ENCODE peak calls at places on chromosomes 11 and 22, in four cellular contexts. V is IMR-90, Z is Peyer's patch, F is stomach. O is an unnamed sample.
A peak's percentile ranks its signal among the peaks of the same experiment; 100 is the strongest.

GRCh38 chr11:71204294-71204693 is 48.1 kb downstream of the SHANK2 start:
- DNase-seq in V (no peak), Z (no peak), F (no peak), O (no peak)

GRCh38 chr11:129846508-129847335 is 31.1 kb downstream of the TMEM45B start:
- DNase-seq in V (peak; percentile 92), Z (no peak), F (no peak), O (no peak)

GRCh38 chr11:85590848-85591483 is 36.2 kb downstream of the DLG2 start:
- DNase-seq in V (peak; percentile 36), Z (no peak), F (no peak), O (peak; percentile 33)

GRCh38 chr11:115418081-115418480 is 86.1 kb downstream of the CADM1 start:
- DNase-seq in V (no peak), Z (no peak), F (no peak), O (no peak)

GRCh38 chr11:504053-504993 is 2.7 kb downstream of the RNH1 start:
- DNase-seq in V (no peak), Z (no peak), F (peak; percentile 35), O (peak; percentile 79)

GRCh38 chr11:73430326-73430725 is 54.1 kb downstream of the RELT start:
- DNase-seq in V (no peak), Z (no peak), F (no peak), O (no peak)

GRCh38 chr11:17395978-17396377 is 7.5 kb upstream of the KCNJ11 start:
- DNase-seq in V (no peak), Z (no peak), F (no peak), O (no peak)

GRCh38 chr11:65814131-65814959 is 19.4 kb upstream of the SNX32 start:
- DNase-seq in V (peak; percentile 28), Z (no peak), F (peak; percentile 35), O (no peak)

GRCh38 chr11:9072790-9073189 is 18.6 kb downstream of the SCUBE2 start:
- DNase-seq in V (no peak), Z (no peak), F (no peak), O (no peak)

GRCh38 chr22:38974826-38975175 is 7.3 kb upstream of the APOBEC3B start:
- DNase-seq in V (no peak), Z (no peak), F (no peak), O (no peak)

GRCh38 chr22:46280999-46281623 is 13.3 kb downstream of the TTC38 start:
- DNase-seq in V (no peak), Z (peak; percentile 80), F (no peak), O (no peak)

GRCh38 chr11:10933455-10934292 is 75.8 kb upstream of the ZBED5 start:
- DNase-seq in V (peak; percentile 92), Z (peak; percentile 95), F (peak; percentile 90), O (peak; percentile 94)

GRCh38 chr11:102846292-102846691 is 2.9 kb upstream of the MMP3 start:
- DNase-seq in V (peak; percentile 16), Z (no peak), F (no peak), O (no peak)

GRCh38 chr11:134581966-134582787 is 170.1 kb upstream of the B3GAT1 start:
- DNase-seq in V (no peak), Z (no peak), F (no peak), O (no peak)

GRCh38 chr22:17159504-17159951 is 451 bp upstream of the HDHD5 start:
- DNase-seq in V (peak; percentile 47), Z (peak; percentile 85), F (peak; percentile 62), O (peak; percentile 55)

GRCh38 chr22:23909258-23909898 is 15.2 kb downstream of the MIF start:
- DNase-seq in V (peak; percentile 44), Z (no peak), F (no peak), O (no peak)

GRCh38 chr11:36253238-36253637 is 36.0 kb downstream of the COMMD9 start:
- DNase-seq in V (no peak), Z (no peak), F (no peak), O (no peak)

GRCh38 chr11:72604256-72604655 is 70.0 kb downstream of the PDE2A start:
- DNase-seq in V (no peak), Z (no peak), F (no peak), O (no peak)

GRCh38 chr11:11691296-11692141 is 69.7 kb upstream of the GALNT18 start:
- DNase-seq in V (no peak), Z (no peak), F (no peak), O (no peak)

GRCh38 chr11:19777342-19778102 is 64.9 kb downstream of the NAV2 start:
- DNase-seq in V (peak; percentile 84), Z (peak; percentile 52), F (no peak), O (peak; percentile 23)

GRCh38 chr11:61870429-61871039 is 20.8 kb downstream of the FADS3 start:
- DNase-seq in V (no peak), Z (no peak), F (no peak), O (peak; percentile 50)

DNA sequence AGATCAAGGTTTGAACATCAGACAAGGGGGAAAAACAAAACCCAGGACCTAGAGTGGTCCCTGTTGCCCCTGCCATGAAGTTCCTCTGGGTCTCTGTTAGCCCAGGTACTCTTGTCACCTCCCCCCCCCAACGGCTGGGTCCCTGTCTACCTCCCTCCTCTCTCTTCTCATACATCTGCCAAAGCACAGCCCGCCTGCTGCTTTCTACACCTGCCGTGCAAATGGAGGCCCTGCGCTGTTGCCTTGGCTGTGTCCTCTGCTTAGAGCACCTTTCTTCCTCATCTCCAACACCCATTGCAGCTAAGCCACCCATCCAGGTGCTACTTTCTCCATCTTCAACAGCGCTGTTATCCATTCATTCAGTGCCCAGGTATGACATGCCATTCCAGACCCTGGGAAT is 99.2 kb downstream of the TP53I11 start:
- DNase-seq in V (no peak), Z (no peak), F (no peak), O (no peak)
- H3K4me1 ChIP-seq in V (peaks cover 8% of the 10 kb centered on the region), Z (no peaks in the 10 kb centered on the region), F (no peaks in the 10 kb centered on the region), O (no peaks in the 10 kb centered on the region)

DNA sequence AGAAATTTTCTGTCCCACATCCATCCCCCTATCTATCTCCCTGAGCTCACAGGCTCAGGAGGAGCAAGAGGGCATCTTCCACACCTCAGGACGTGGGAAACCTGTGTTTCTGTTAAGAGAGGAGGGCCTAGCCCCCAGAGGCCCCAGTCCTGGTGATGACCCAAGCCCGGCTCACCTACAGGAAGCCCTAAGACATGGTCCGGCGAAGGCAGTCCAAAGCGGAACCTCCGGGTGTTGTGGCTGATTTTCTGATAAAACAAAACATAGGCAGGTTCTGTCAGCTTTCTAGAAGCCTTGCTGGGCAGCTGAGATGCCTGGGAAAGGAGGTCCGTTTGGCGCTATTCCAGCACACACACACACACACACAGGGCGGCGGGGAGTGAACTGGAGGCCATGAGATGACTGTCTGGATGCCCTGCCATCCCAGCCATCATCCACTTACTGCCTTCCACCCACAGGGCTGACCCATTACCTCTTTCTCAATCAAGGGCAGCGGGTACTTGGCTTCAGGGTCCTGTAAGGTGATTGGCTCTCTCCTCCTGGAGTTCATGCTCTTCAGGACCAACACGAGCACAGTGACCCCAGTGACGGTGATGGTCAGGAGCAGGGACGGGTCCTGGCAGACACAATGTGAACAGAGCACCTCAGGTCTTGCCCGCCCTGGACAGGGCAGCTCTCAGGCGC is 882 bp downstream of the CYB5R2 start:
- DNase-seq in V (no peak), Z (no peak), F (no peak), O (no peak)
- H3K27me3 ChIP-seq in V (peaks cover 12% of the 10 kb centered on the region), Z (no peaks in the 10 kb centered on the region), F (peaks cover 25% of the 10 kb centered on the region), O (peaks cover 19% of the 10 kb centered on the region)

DNA sequence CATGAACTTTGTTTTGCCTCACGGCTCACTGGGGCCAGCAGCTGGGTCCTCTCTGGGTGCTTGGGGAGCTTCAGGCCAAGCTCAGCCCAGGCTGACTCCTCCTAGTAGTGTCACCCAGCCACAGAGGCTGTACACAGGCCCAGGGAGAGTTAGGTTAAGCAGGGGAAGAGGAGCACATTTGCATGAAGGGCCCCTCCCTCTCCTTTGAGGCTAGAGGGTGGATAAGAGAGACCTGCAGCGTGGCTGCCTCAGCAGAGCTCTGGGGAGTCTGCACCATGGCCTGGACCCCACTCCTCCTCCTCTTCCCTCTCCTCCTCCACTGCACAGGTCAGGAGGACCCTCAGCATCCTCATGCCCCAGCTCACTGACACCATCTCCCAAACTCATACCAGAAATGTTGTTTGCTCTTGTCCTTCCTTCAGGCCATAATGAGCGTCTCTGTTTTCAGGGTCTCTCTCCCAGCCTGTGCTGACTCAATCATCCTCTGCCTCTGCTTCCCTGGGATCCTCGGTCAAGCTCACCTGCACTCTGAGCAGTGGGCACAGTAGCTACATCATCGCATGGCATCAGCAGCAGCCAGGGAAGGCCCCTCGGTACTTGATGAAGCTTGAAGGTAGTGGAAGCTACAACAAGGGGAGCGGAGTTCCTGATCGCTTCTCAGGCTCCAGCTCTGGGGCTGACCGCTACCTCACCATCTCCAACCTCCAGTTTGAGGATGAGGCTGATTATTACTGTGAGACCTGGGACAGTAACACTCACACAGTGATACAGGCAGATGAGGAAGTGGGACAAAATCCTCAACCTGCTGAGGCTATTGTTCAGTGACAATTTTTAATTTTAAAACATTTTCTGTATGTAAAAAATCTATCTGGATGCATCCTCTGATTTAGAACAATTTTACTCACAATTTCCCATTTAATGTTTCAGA is 82.4 kb upstream of the VPREB1 start:
- DNase-seq in V (no peak), Z (peak; percentile 86), F (no peak), O (no peak)
- H3K4me1 ChIP-seq in V (no peaks in the 10 kb centered on the region), Z (no peaks in the 10 kb centered on the region), F (no peaks in the 10 kb centered on the region), O (no peaks in the 10 kb centered on the region)

GRCh38 chr11:13010737-13011342 is 1.7 kb downstream of the RASSF10 start:
- DNase-seq in V (no peak), Z (no peak), F (peak; percentile 48), O (peak; percentile 51)

GRCh38 chr11:13009921-13010736 is 1.0 kb downstream of the RASSF10 start:
- DNase-seq in V (peak; percentile 7), Z (no peak), F (peak; percentile 54), O (peak; percentile 43)

GRCh38 chr11:13011366-13012036 is 2.4 kb downstream of the RASSF10 start:
- DNase-seq in V (no peak), Z (no peak), F (no peak), O (no peak)

GRCh38 chr11:13013054-13013488 is 4.0 kb downstream of the RASSF10 start:
- DNase-seq in V (no peak), Z (no peak), F (no peak), O (peak; percentile 7)

DNA sequence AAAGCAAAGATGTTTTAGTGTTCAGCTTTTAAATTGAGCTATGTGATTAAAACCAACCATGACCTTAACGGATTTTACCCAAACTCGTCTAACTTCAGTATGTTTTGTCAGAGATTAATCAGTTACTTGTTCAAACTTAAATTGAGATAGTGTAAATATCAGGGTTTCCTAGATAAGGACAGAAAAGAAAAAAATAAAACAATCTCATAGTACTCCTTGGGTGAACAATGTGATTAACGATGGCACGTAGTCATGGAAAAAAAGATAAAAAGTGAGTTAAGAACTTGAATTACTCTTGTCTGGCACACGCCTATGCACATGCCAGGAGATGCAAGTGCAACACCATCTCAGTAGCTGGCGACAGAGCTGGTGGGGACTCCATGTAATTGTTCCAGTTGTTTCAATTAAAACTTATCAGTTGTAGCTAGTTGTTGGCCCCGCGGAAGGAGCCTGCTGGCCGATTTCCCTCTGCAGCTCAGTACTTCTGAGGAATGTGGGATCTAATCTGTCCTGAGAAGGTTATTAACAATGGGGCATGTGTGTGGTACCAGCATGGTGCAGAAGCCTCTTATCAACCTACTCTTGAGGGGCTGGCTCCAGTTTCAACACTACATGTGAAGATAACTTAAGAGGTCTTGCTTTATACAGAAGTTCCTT is 3.0 kb downstream of the RASSF10 start:
- DNase-seq in V (no peak), Z (no peak), F (peak; percentile 75), O (peak; percentile 27)
- H3K27me3 ChIP-seq in V (peaks cover 79% of the 10 kb centered on the region), Z (no peaks in the 10 kb centered on the region), F (peaks cover 75% of the 10 kb centered on the region), O (peaks cover 26% of the 10 kb centered on the region)

GRCh38 chr11:62885137-62885536 is 4.4 kb downstream of the SLC3A2 start:
- DNase-seq in V (no peak), Z (no peak), F (no peak), O (no peak)
- H3K4me1 ChIP-seq in V (peaks cover 22% of the 10 kb centered on the region), Z (peaks cover 4% of the 10 kb centered on the region), F (peaks cover 27% of the 10 kb centered on the region), O (peaks cover 29% of the 10 kb centered on the region)

O was measured in cardiac muscle cell.